ENCODE peak calls at places on chromosomes 16 and 17, in seven cellular contexts. W is stimulated activated CD4-positive, alpha-beta T cell treated with anti-CD3 and anti-CD28 coated beads, TNF-alpha, amount 100 ng/mL, for 1 hour; B is fibroblast of mammary gland; E is stimulated activated CD8-positive, alpha-beta memory T cell treated with anti-CD3 and anti-CD28 coated beads, Interleukin-4, amount 100 ng/mL, for 24 hours; J is epithelial cell of esophagus; L is iris pigment epithelial cell; N is head of caudate nucleus. Y is an unnamed sample.

GRCh38 chr16:12470311-12471229 is 333.1 kb downstream of the CPPED1 start:
- DNase-seq in J (no peak), L (peak; percentile 47), N (peak; percentile 48), W (no peak), B (peak; percentile 39), E (no peak), Y (no peak)

GRCh38 chr17:20920813-20921199 is 122.0 kb downstream of the USP22 start:
- DNase-seq in N (no peak), B (peak; percentile 42), J (peak; percentile 35), E (no peak), L (peak; percentile 67), W (no peak), Y (no peak)

GRCh38 chr16:70712359-70712758 is 26.5 kb upstream of the MTSS2 start:
- DNase-seq in N (no peak), L (no peak), J (no peak), E (no peak), W (no peak), B (no peak), Y (no peak)

GRCh38 chr16:990516-991291 is 9.1 kb downstream of the SOX8 start:
- DNase-seq in B (no peak), N (peak; percentile 84), E (no peak), L (no peak), W (no peak), J (no peak), Y (no peak)

GRCh38 chr16:22847690-22848089 is 33.7 kb downstream of the HS3ST2 start:
- DNase-seq in J (no peak), B (no peak), N (no peak), L (no peak), E (no peak), W (no peak), Y (no peak)

GRCh38 chr17:77914440-77915254 is 43.9 kb upstream of the TNRC6C start:
- DNase-seq in N (no peak), W (no peak), J (no peak), L (no peak), E (no peak), B (no peak), Y (no peak)

GRCh38 chr17:83065660-83066542 is 13.5 kb upstream of the METRNL start:
- DNase-seq in E (no peak), J (no peak), L (no peak), N (no peak), B (no peak), W (no peak), Y (no peak)

GRCh38 chr17:17937450-17937849 is 34.8 kb downstream of the TOM1L2 start:
- DNase-seq in B (peak; percentile 21), L (no peak), N (peak; percentile 60), J (peak; percentile 49), E (no peak), W (no peak), Y (no peak)

GRCh38 chr16:58333937-58334336 is 39.1 kb upstream of the PRSS54 start:
- DNase-seq in L (no peak), N (no peak), E (no peak), B (no peak), W (no peak), J (no peak), Y (no peak)

Y was measured in NB4.